ENCODE peak calls at places on chromosomes 12 and 14, in ten cellular contexts. One of them, this sample, is unnamed.

GRCh38 chr12:15931590-15932053 is 20.5 kb downstream of the DERA start:
- DNase-seq in osteoblast: peak
- DNase-seq in fibroblast of the aortic adventitia: no peak
- DNase-seq in Peyer's patch: no peak
- DNase-seq in ovary: no peak
- DNase-seq in tibial artery: no peak
- DNase-seq in suprapubic skin: no peak
- DNase-seq in neural progenitor cell: no peak
- DNase-seq in cardiac muscle cell: no peak
- DNase-seq in esophagus squamous epithelium: no peak
- DNase-seq in this sample: no peak

GRCh38 chr14:22820731-22821130 is 5.5 kb upstream of the SLC7A7 start:
- DNase-seq in ovary: no peak
- DNase-seq in Peyer's patch: no peak
- DNase-seq in neural progenitor cell: no peak
- DNase-seq in esophagus squamous epithelium: no peak
- DNase-seq in osteoblast: peak
- DNase-seq in tibial artery: no peak
- DNase-seq in suprapubic skin: no peak
- DNase-seq in cardiac muscle cell: no peak
- DNase-seq in fibroblast of the aortic adventitia: no peak
- DNase-seq in this sample: no peak

GRCh38 chr12:110498984-110499706 is 2.8 kb downstream of the VPS29 start:
- DNase-seq in suprapubic skin: no peak
- DNase-seq in cardiac muscle cell: no peak
- DNase-seq in Peyer's patch: no peak
- DNase-seq in tibial artery: no peak
- DNase-seq in neural progenitor cell: no peak
- DNase-seq in fibroblast of the aortic adventitia: peak
- DNase-seq in osteoblast: peak
- DNase-seq in esophagus squamous epithelium: no peak
- DNase-seq in ovary: no peak
- DNase-seq in this sample: no peak

GRCh38 chr12:93380480-93381121 is 2.9 kb downstream of the NUDT4 start:
- DNase-seq in tibial artery: no peak
- DNase-seq in osteoblast: peak
- DNase-seq in fibroblast of the aortic adventitia: peak
- DNase-seq in cardiac muscle cell: no peak
- DNase-seq in neural progenitor cell: peak
- DNase-seq in suprapubic skin: no peak
- DNase-seq in ovary: no peak
- DNase-seq in esophagus squamous epithelium: no peak
- DNase-seq in Peyer's patch: no peak
- DNase-seq in this sample: no peak

GRCh38 chr12:3145036-3145435 is 67.9 kb downstream of the TSPAN9 start:
- DNase-seq in tibial artery: no peak
- DNase-seq in esophagus squamous epithelium: no peak
- DNase-seq in fibroblast of the aortic adventitia: no peak
- DNase-seq in Peyer's patch: peak
- DNase-seq in suprapubic skin: no peak
- DNase-seq in cardiac muscle cell: peak
- DNase-seq in osteoblast: no peak
- DNase-seq in ovary: no peak
- DNase-seq in neural progenitor cell: no peak
- DNase-seq in this sample: no peak

GRCh38 chr14:75279739-75280447 is 1.3 kb downstream of the FOS start:
- DNase-seq in Peyer's patch: no peak
- DNase-seq in suprapubic skin: no peak
- DNase-seq in tibial artery: peak
- DNase-seq in osteoblast: no peak
- DNase-seq in fibroblast of the aortic adventitia: peak
- DNase-seq in cardiac muscle cell: no peak
- DNase-seq in ovary: peak
- DNase-seq in esophagus squamous epithelium: no peak
- DNase-seq in neural progenitor cell: peak
- DNase-seq in this sample: no peak

GRCh38 chr12:97148941-97149559 is 242.0 kb downstream of the NEDD1 start:
- DNase-seq in cardiac muscle cell: peak
- DNase-seq in tibial artery: no peak
- DNase-seq in suprapubic skin: no peak
- DNase-seq in Peyer's patch: peak
- DNase-seq in neural progenitor cell: peak
- DNase-seq in fibroblast of the aortic adventitia: peak
- DNase-seq in esophagus squamous epithelium: no peak
- DNase-seq in ovary: no peak
- DNase-seq in osteoblast: no peak
- DNase-seq in this sample: peak

GRCh38 chr14:31090872-31091764 is 64.9 kb upstream of the STRN3 start:
- DNase-seq in suprapubic skin: no peak
- DNase-seq in tibial artery: no peak
- DNase-seq in Peyer's patch: no peak
- DNase-seq in fibroblast of the aortic adventitia: peak
- DNase-seq in cardiac muscle cell: no peak
- DNase-seq in esophagus squamous epithelium: no peak
- DNase-seq in neural progenitor cell: no peak
- DNase-seq in osteoblast: peak
- DNase-seq in ovary: no peak
- DNase-seq in this sample: no peak

GRCh38 chr14:67510121-67510520 is 21.6 kb upstream of the TMEM229B start:
- DNase-seq in ovary: no peak
- DNase-seq in fibroblast of the aortic adventitia: peak
- DNase-seq in tibial artery: no peak
- DNase-seq in cardiac muscle cell: no peak
- DNase-seq in suprapubic skin: no peak
- DNase-seq in esophagus squamous epithelium: no peak
- DNase-seq in Peyer's patch: no peak
- DNase-seq in osteoblast: peak
- DNase-seq in neural progenitor cell: no peak
- DNase-seq in this sample: no peak

GRCh38 chr12:3132636-3133409 is 55.6 kb downstream of the TSPAN9 start:
- DNase-seq in esophagus squamous epithelium: no peak
- DNase-seq in fibroblast of the aortic adventitia: peak
- DNase-seq in suprapubic skin: no peak
- DNase-seq in osteoblast: peak
- DNase-seq in ovary: no peak
- DNase-seq in cardiac muscle cell: peak
- DNase-seq in Peyer's patch: no peak
- DNase-seq in tibial artery: no peak
- DNase-seq in neural progenitor cell: no peak
- DNase-seq in this sample: no peak

GRCh38 chr12:107670999-107671643 is 14.5 kb upstream of the PWP1 start:
- DNase-seq in tibial artery: peak
- DNase-seq in cardiac muscle cell: peak
- DNase-seq in esophagus squamous epithelium: no peak
- DNase-seq in osteoblast: no peak
- DNase-seq in ovary: no peak
- DNase-seq in neural progenitor cell: peak
- DNase-seq in fibroblast of the aortic adventitia: no peak
- DNase-seq in Peyer's patch: no peak
- DNase-seq in suprapubic skin: no peak
- DNase-seq in this sample: no peak

GRCh38 chr14:85093631-85094330 is 436.2 kb upstream of the FLRT2 start:
- DNase-seq in suprapubic skin: no peak
- DNase-seq in osteoblast: peak
- DNase-seq in fibroblast of the aortic adventitia: peak
- DNase-seq in Peyer's patch: no peak
- DNase-seq in cardiac muscle cell: no peak
- DNase-seq in neural progenitor cell: no peak
- DNase-seq in ovary: no peak
- DNase-seq in tibial artery: no peak
- DNase-seq in esophagus squamous epithelium: no peak
- DNase-seq in this sample: no peak

GRCh38 chr12:75954076-75954475 is 77.5 kb downstream of the PHLDA1 start:
- DNase-seq in osteoblast: peak
- DNase-seq in fibroblast of the aortic adventitia: peak
- DNase-seq in Peyer's patch: no peak
- DNase-seq in tibial artery: no peak
- DNase-seq in cardiac muscle cell: no peak
- DNase-seq in neural progenitor cell: no peak
- DNase-seq in ovary: no peak
- DNase-seq in esophagus squamous epithelium: no peak
- DNase-seq in suprapubic skin: no peak
- DNase-seq in this sample: no peak

DNA sequence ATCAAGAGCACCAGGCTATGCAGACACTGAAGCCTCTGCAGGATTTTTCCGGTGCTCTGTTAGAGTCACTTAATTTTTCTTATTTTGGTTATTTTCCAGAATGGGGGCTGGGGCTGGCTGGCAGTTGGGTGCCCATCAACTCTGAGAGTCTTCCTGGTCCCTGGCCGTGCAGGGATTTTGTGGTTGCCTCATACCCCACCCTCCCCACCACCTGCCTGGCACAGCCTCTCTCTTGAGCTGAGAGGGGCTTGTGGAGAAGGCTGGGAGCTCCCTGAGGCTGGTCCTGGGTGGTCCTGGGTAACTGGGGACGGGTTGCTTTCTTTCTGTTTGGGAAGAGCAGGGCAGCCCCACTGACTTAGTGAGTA is 23.3 kb downstream of the LRTM2 start:
- DNase-seq in Peyer's patch: no peak
- DNase-seq in osteoblast: no peak
- DNase-seq in ovary: no peak
- DNase-seq in tibial artery: peak
- DNase-seq in esophagus squamous epithelium: no peak
- DNase-seq in fibroblast of the aortic adventitia: no peak
- DNase-seq in cardiac muscle cell: no peak
- DNase-seq in suprapubic skin: peak
- DNase-seq in neural progenitor cell: no peak
- DNase-seq in this sample: no peak
- TF ChIP-seq CTCF in Peyer's patch: no peak
- TF ChIP-seq CTCF in osteoblast: no peak
- TF ChIP-seq CTCF in ovary: no peak
- TF ChIP-seq CTCF in tibial artery: no peak
- TF ChIP-seq CTCF in esophagus squamous epithelium: no peak
- TF ChIP-seq CTCF in fibroblast of the aortic adventitia: no peak
- TF ChIP-seq CTCF in cardiac muscle cell: no peak
- TF ChIP-seq CTCF in suprapubic skin: no peak
- TF ChIP-seq CTCF in neural progenitor cell: no peak
- TF ChIP-seq CTCF in this sample: no peak

DNA sequence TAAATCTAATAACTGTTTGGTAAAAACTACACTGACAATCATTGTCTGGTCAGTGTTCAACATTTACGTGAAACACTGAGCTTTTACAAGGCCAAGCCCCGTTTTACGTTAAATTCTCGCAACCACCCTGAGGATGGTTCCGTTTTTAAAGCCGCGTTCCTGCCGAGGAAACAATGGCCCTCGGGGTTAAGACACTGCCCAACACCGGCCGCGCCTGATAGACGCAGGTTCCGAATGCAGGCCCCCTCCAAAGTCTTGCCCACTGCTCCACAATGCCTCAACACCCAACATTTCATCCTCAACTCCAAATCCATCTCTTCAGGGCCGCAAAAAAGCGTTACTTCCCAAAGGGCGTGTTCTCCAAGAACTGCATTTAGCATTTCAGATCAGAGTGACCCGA is 953 bp upstream of the SNRPF start:
- DNase-seq in Peyer's patch: no peak
- DNase-seq in ovary: no peak
- DNase-seq in neural progenitor cell: peak
- DNase-seq in cardiac muscle cell: no peak
- DNase-seq in tibial artery: no peak
- DNase-seq in esophagus squamous epithelium: no peak
- DNase-seq in fibroblast of the aortic adventitia: no peak
- DNase-seq in osteoblast: no peak
- DNase-seq in suprapubic skin: no peak
- DNase-seq in this sample: no peak
- H3K4me3 ChIP-seq in Peyer's patch: no peak
- H3K4me3 ChIP-seq in ovary: peak
- H3K4me3 ChIP-seq in neural progenitor cell: peak
- H3K4me3 ChIP-seq in cardiac muscle cell: no peak
- H3K4me3 ChIP-seq in tibial artery: peak
- H3K4me3 ChIP-seq in esophagus squamous epithelium: no peak
- H3K4me3 ChIP-seq in fibroblast of the aortic adventitia: peak
- H3K4me3 ChIP-seq in osteoblast: peak
- H3K4me3 ChIP-seq in suprapubic skin: peak
- H3K4me3 ChIP-seq in this sample: no peak

DNA sequence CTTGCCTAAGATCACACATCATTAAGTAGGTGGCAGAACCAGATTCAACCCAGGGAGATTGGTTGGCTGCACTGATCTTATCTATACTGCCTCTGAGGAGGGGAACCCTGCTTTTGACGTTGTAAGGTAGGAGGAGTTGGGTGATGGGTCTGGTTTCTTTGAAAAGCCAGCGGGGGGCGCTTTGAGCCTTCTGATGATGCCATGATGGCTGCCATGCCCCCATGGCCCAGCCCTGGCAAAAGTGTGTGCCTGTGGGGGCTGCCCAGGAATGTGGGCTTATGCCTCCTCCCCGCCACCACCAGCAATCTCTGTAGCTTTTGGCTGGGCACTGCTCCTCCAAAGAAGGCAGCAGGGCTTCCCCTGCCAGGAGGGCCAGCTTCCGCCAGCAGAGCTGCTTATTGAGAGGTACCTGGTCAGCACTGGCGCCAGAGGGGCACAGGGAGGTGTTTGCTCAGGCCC is 224.3 kb downstream of the SLC41A2 start:
- DNase-seq in fibroblast of the aortic adventitia: no peak
- DNase-seq in cardiac muscle cell: no peak
- DNase-seq in tibial artery: peak
- DNase-seq in neural progenitor cell: peak
- DNase-seq in ovary: no peak
- DNase-seq in Peyer's patch: no peak
- DNase-seq in osteoblast: no peak
- DNase-seq in esophagus squamous epithelium: no peak
- DNase-seq in suprapubic skin: no peak
- DNase-seq in this sample: no peak
- TF ChIP-seq CTCF in fibroblast of the aortic adventitia: no peak
- TF ChIP-seq CTCF in cardiac muscle cell: peak
- TF ChIP-seq CTCF in tibial artery: peak
- TF ChIP-seq CTCF in neural progenitor cell: peak
- TF ChIP-seq CTCF in ovary: no peak
- TF ChIP-seq CTCF in Peyer's patch: peak
- TF ChIP-seq CTCF in osteoblast: peak
- TF ChIP-seq CTCF in esophagus squamous epithelium: no peak
- TF ChIP-seq CTCF in suprapubic skin: no peak
- TF ChIP-seq CTCF in this sample: no peak

DNA sequence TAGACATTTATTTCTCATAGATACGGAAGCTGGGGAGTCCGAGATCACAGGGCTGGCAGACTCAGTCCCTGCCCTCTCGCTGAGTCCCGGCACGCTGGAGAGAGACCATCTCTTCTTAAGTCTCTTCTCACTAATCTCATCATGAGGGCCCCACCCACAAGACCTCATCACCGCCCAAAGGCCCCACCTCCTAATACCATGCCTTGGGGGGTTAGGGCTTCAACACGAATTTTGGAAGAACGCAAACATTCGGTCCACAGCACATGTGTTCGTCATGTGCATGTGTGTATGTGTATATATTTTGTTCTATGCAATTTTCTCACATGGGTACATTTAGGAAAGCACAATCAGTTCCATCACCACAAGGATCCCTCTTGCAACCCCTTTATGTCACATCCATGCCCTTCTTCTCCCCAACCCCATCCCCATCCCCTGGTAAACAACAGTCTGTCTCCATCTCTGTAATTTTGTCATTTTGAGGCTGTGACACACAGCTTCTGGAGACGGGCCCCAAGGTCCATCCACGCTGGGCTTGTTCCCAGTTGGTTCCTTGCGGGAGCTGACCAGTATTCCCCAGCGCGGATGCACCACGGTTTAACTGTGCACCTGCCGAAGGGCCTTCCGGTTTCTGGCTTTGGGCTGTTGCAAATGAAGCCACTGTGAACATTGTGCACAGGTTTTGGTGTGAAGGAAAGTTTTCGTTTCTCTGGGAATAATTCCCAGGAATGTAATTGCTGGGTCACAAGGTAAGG is 317.5 kb upstream of the DIO3 start:
- DNase-seq in tibial artery: no peak
- DNase-seq in suprapubic skin: peak
- DNase-seq in Peyer's patch: no peak
- DNase-seq in esophagus squamous epithelium: no peak
- DNase-seq in ovary: no peak
- DNase-seq in cardiac muscle cell: no peak
- DNase-seq in neural progenitor cell: no peak
- DNase-seq in osteoblast: peak
- DNase-seq in fibroblast of the aortic adventitia: no peak
- DNase-seq in this sample: no peak
- H3K4me3 ChIP-seq in tibial artery: no peak
- H3K4me3 ChIP-seq in suprapubic skin: no peak
- H3K4me3 ChIP-seq in Peyer's patch: no peak
- H3K4me3 ChIP-seq in esophagus squamous epithelium: no peak
- H3K4me3 ChIP-seq in ovary: no peak
- H3K4me3 ChIP-seq in cardiac muscle cell: no peak
- H3K4me3 ChIP-seq in neural progenitor cell: no peak
- H3K4me3 ChIP-seq in osteoblast: no peak
- H3K4me3 ChIP-seq in fibroblast of the aortic adventitia: no peak
- H3K4me3 ChIP-seq in this sample: no peak